ENCODE peak calls at places on chromosomes 13 and 19, in nine cellular contexts. C is naive thymus-derived CD8-positive, alpha-beta T cell; N is NCI-H1092; I is substantia nigra; A is foreskin keratinocyte; H is stimulated activated CD4-positive, alpha-beta T cell treated with anti-CD3 and anti-CD28 coated beads, Interleukin-15, amount 100 ng/mL, for 1 hour; Y is lung microvascular endothelial cell; S is GM12865; U is fibroblast of the aortic adventitia. J is an unnamed sample.

GRCh38 chr13:99356216-99357089 is 49.3 kb upstream of the GPR183 start:
- DNase-seq in I (no peak), U (peak), S (peak), N (no peak), H (no peak), C (peak), A (no peak), Y (peak), J (no peak)

GRCh38 chr19:55695511-55696290 is 20.7 kb downstream of the EPN1 start:
- DNase-seq in U (no peak), Y (no peak), H (no peak), S (no peak), A (no peak), N (no peak), C (no peak), I (no peak), J (no peak)

GRCh38 chr19:19213822-19214558 is 2.2 kb downstream of the NCAN start:
- DNase-seq in H (no peak), C (no peak), Y (no peak), N (no peak), A (no peak), U (no peak), I (no peak), S (peak), J (no peak)

GRCh38 chr19:29568036-29568788 is 37.9 kb upstream of the POP4 start:
- DNase-seq in H (no peak), I (no peak), S (no peak), C (no peak), Y (no peak), N (no peak), A (no peak), U (no peak), J (no peak)

GRCh38 chr13:112444001-112444311 is 67.8 kb downstream of the SPACA7 start:
- DNase-seq in U (peak), I (peak), C (no peak), H (no peak), S (peak), A (no peak), Y (peak), N (peak), J (no peak)

GRCh38 chr13:66660013-66660804 is 569.9 kb downstream of the PCDH9 start:
- DNase-seq in C (no peak), S (no peak), I (no peak), A (peak), N (no peak), U (peak), Y (no peak), H (no peak), J (no peak)

GRCh38 chr19:7783991-7784421 is 21.0 kb downstream of the CLEC4M start:
- DNase-seq in Y (no peak), N (no peak), H (no peak), S (no peak), A (peak), U (peak), C (no peak), I (no peak), J (no peak)

GRCh38 chr19:32406161-32407003 is 812 bp downstream of the DPY19L3 start:
- DNase-seq in A (no peak), U (peak), H (no peak), C (no peak), N (no peak), S (no peak), I (no peak), Y (no peak), J (no peak)

GRCh38 chr19:11204943-11205349 is 7.6 kb upstream of the KANK2 start:
- DNase-seq in U (no peak), S (no peak), I (no peak), A (no peak), H (no peak), C (no peak), N (no peak), Y (no peak), J (no peak)

GRCh38 chr13:100650321-100650720 is 24.3 kb downstream of the TMTC4 start:
- DNase-seq in S (no peak), Y (no peak), C (no peak), I (peak), A (no peak), N (peak), U (no peak), H (no peak), J (no peak)

GRCh38 chr19:45037393-45038169 is 1.3 kb upstream of the CLASRP start:
- DNase-seq in Y (no peak), U (no peak), A (no peak), H (no peak), C (no peak), I (no peak), N (no peak), S (no peak), J (no peak)

GRCh38 chr13:30253830-30254229 is 53.5 kb downstream of the KATNAL1 start:
- DNase-seq in N (no peak), S (peak), A (no peak), C (no peak), I (no peak), H (no peak), U (no peak), Y (no peak), J (no peak)

GRCh38 chr13:77737583-77738200 is 40.2 kb downstream of the SLAIN1 start:
- DNase-seq in I (no peak), U (no peak), C (no peak), A (no peak), H (no peak), S (no peak), N (no peak), Y (no peak), J (no peak)

GRCh38 chr13:27644302-27644701 is 22.6 kb downstream of the POLR1D start:
- DNase-seq in Y (no peak), U (peak), I (no peak), H (no peak), C (no peak), A (no peak), S (no peak), N (no peak), J (no peak)

GRCh38 chr19:47495478-47496372 is 11.7 kb upstream of the KPTN start:
- DNase-seq in C (no peak), S (no peak), H (no peak), I (no peak), Y (no peak), A (no peak), N (no peak), U (no peak), J (no peak)

GRCh38 chr19:13859361-13859880 is 17.5 kb upstream of the NANOS3 start:
- DNase-seq in A (no peak), I (no peak), N (no peak), C (no peak), U (no peak), Y (peak), H (no peak), S (no peak), J (no peak)

GRCh38 chr13:112242777-112243176 is 133.4 kb upstream of the SPACA7 start:
- DNase-seq in U (no peak), H (no peak), C (no peak), I (no peak), N (no peak), A (no peak), Y (no peak), S (no peak), J (no peak)

GRCh38 chr19:22622020-22622419 is 12.1 kb upstream of the ZNF492 start:
- DNase-seq in A (no peak), Y (no peak), N (no peak), H (no peak), U (no peak), C (no peak), S (no peak), I (no peak), J (no peak)

GRCh38 chr19:3403489-3404323 is 37.3 kb downstream of the NFIC start:
- DNase-seq in C (no peak), I (peak), S (no peak), U (peak), A (no peak), N (no peak), H (no peak), Y (peak), J (no peak)

GRCh38 chr13:50936681-50937080 is 27.1 kb downstream of the RNASEH2B start:
- DNase-seq in C (no peak), H (no peak), S (no peak), Y (no peak), U (peak), N (no peak), I (no peak), A (no peak), J (no peak)

GRCh38 chr13:93248627-93249047 is 22.0 kb downstream of the GPC6 start:
- DNase-seq in N (peak), A (no peak), U (peak), C (no peak), I (no peak), H (no peak), Y (no peak), S (no peak), J (no peak)

GRCh38 chr13:21929400-21929799 is 258.5 kb downstream of the FGF9 start:
- DNase-seq in N (no peak), C (no peak), H (no peak), A (no peak), I (no peak), Y (no peak), S (no peak), U (no peak), J (no peak)

GRCh38 chr13:32903720-32904119 is 112.5 kb upstream of the KL start:
- DNase-seq in S (no peak), I (no peak), Y (no peak), C (no peak), N (no peak), A (no peak), U (peak), H (no peak), J (no peak)

GRCh38 chr13:40377783-40378182 is 288.7 kb downstream of the FOXO1 start:
- DNase-seq in S (no peak), Y (no peak), U (peak), A (no peak), I (no peak), H (no peak), C (no peak), N (no peak), J (peak)

GRCh38 chr13:111586291-111586690 is 265.8 kb downstream of the TEX29 start:
- DNase-seq in A (no peak), Y (no peak), C (no peak), S (no peak), H (no peak), N (no peak), U (no peak), I (no peak), J (no peak)

GRCh38 chr13:24564881-24565280 is 52.3 kb upstream of the PARP4 start:
- DNase-seq in A (no peak), Y (no peak), H (no peak), C (no peak), S (peak), U (no peak), I (no peak), N (no peak), J (no peak)

GRCh38 chr13:98563071-98563470 is 13.8 kb downstream of the STK24 start:
- DNase-seq in A (no peak), N (no peak), C (peak), S (peak), Y (no peak), U (no peak), H (no peak), I (no peak), J (no peak)

GRCh38 chr19:45767410-45767880 is 1.6 kb downstream of the SIX5 start:
- DNase-seq in I (peak), H (no peak), A (no peak), U (peak), S (no peak), N (no peak), Y (peak), C (no peak), J (no peak)

GRCh38 chr13:33388254-33388998 is 102.9 kb upstream of the STARD13 start:
- DNase-seq in N (no peak), A (peak), U (peak), S (peak), I (no peak), H (no peak), Y (no peak), C (no peak), J (no peak)

GRCh38 chr19:28609091-28609755 is 603.7 kb downstream of the UQCRFS1 start:
- DNase-seq in A (no peak), N (no peak), S (no peak), U (no peak), Y (no peak), C (no peak), H (no peak), I (no peak), J (no peak)

GRCh38 chr13:72696590-72696989 is 30.8 kb downstream of the MZT1 start:
- DNase-seq in A (no peak), C (no peak), U (peak), H (no peak), S (no peak), N (no peak), Y (peak), I (no peak), J (no peak)

GRCh38 chr13:48576448-48576993 is 43.6 kb upstream of the RCBTB2 start:
- DNase-seq in S (no peak), A (no peak), Y (no peak), U (no peak), I (no peak), N (no peak), C (no peak), H (no peak), J (no peak)

GRCh38 chr19:47609885-47610545 is 1.1 kb downstream of the BICRA start:
- DNase-seq in H (peak), Y (peak), A (no peak), C (peak), S (peak), N (no peak), U (no peak), I (peak), J (no peak)

GRCh38 chr13:99043700-99044300 is 65.9 kb upstream of the DOCK9 start:
- DNase-seq in C (no peak), S (no peak), A (no peak), Y (no peak), N (no peak), I (no peak), H (no peak), U (no peak), J (no peak)

J was measured in activated naive CD8-positive, alpha-beta T cell treated with anti-CD3 and anti-CD28 coated beads, Interleukin-2, amount 50 U/mL, for 16 hours.